ENCODE peak calls at places on chromosome 3, in five cellular contexts. K is aorta, Q is upper lobe of right lung, D is GM12878, X is cardiac muscle cell. T is an unnamed sample.
A peak's percentile ranks its signal among the peaks of the same experiment; 100 is the strongest.

GRCh38 chr3:193680220-193680619 is 87.2 kb downstream of the OPA1 start:
- DNase-seq in K (no peak), Q (no peak), D (no peak), X (no peak), T (no peak)

GRCh38 chr3:16288664-16289063 is 23.7 kb downstream of the OXNAD1 start:
- DNase-seq in K (no peak), Q (no peak), D (no peak), X (no peak), T (no peak)

GRCh38 chr3:189839576-189839975 is 208.4 kb downstream of the TP63 start:
- DNase-seq in K (no peak), Q (no peak), D (no peak), X (peak; percentile 86), T (no peak)

GRCh38 chr3:136818191-136818850 is 605 bp upstream of the SLC35G2 start:
- DNase-seq in K (peak; percentile 58), Q (no peak), D (no peak), X (peak; percentile 85), T (no peak)

GRCh38 chr3:141191097-141191749 is 40.4 kb upstream of the PXYLP1 start:
- DNase-seq in K (no peak), Q (no peak), D (no peak), X (peak; percentile 3), T (no peak)

GRCh38 chr3:16600771-16601538 is 4.3 kb downstream of the DAZL start:
- DNase-seq in K (peak; percentile 87), Q (peak; percentile 80), D (no peak), X (peak; percentile 91), T (peak; percentile 84)

GRCh38 chr3:171132873-171133272 is 106.4 kb upstream of the SLC2A2 start:
- DNase-seq in K (no peak), Q (no peak), D (no peak), X (peak; percentile 31), T (no peak)

GRCh38 chr3:157573780-157574378 is 70.7 kb upstream of the VEPH1 start:
- DNase-seq in K (no peak), Q (no peak), D (no peak), X (peak; percentile 46), T (no peak)

GRCh38 chr3:84601303-84601702 is 357.5 kb upstream of the CADM2 start:
- DNase-seq in K (no peak), Q (no peak), D (no peak), X (no peak), T (no peak)

GRCh38 chr3:135966875-135967274 is 1.3 kb downstream of the PPP2R3A start:
- DNase-seq in K (no peak), Q (no peak), D (no peak), X (no peak), T (no peak)

GRCh38 chr3:158659454-158660237 is 12.8 kb downstream of the LXN start:
- DNase-seq in K (no peak), Q (no peak), D (no peak), X (peak; percentile 86), T (no peak)

GRCh38 chr3:146091397-146091796 is 69.6 kb downstream of the PLOD2 start:
- DNase-seq in K (no peak), Q (no peak), D (no peak), X (no peak), T (no peak)

GRCh38 chr3:177602601-177603136 is 405.4 kb upstream of the TBL1XR1 start:
- DNase-seq in K (no peak), Q (no peak), D (no peak), X (peak; percentile 32), T (no peak)

GRCh38 chr3:5840091-5840490 is 652.6 kb downstream of the EDEM1 start:
- DNase-seq in K (no peak), Q (no peak), D (no peak), X (no peak), T (no peak)

GRCh38 chr3:31488475-31489017 is 44.2 kb upstream of the STT3B start:
- DNase-seq in K (no peak), Q (no peak), D (no peak), X (no peak), T (no peak)

GRCh38 chr3:161420746-161421145 is 49.4 kb upstream of the SPTSSB start:
- DNase-seq in K (no peak), Q (no peak), D (no peak), X (no peak), T (no peak)

GRCh38 chr3:195897081-195897852 is 11.1 kb downstream of the TNK2 start:
- DNase-seq in K (peak; percentile 53), Q (no peak), D (no peak), X (peak; percentile 71), T (no peak)

GRCh38 chr3:42057561-42058211 is 33.5 kb upstream of the TRAK1 start:
- DNase-seq in K (no peak), Q (no peak), D (no peak), X (no peak), T (no peak)

GRCh38 chr3:16455001-16455400 is 58.5 kb downstream of the RFTN1 start:
- DNase-seq in K (no peak), Q (no peak), D (no peak), X (no peak), T (no peak)

GRCh38 chr3:45186871-45187270 is 39.2 kb downstream of the TMEM158 start:
- DNase-seq in K (no peak), Q (no peak), D (no peak), X (no peak), T (no peak)

GRCh38 chr3:70471464-70472342 is 159.3 kb upstream of the MDFIC2 start:
- DNase-seq in K (no peak), Q (no peak), D (no peak), X (no peak), T (no peak)

GRCh38 chr3:102614580-102614979 is 179.8 kb downstream of the ZPLD1 start:
- DNase-seq in K (no peak), Q (no peak), D (no peak), X (no peak), T (no peak)

GRCh38 chr3:37243811-37244748 is 69.7 kb upstream of the LRRFIP2 start:
- DNase-seq in K (peak; percentile 91), Q (peak; percentile 92), D (no peak), X (peak; percentile 73), T (peak; percentile 88)

GRCh38 chr3:141782386-141782932 is 19.3 kb downstream of the GRK7 start:
- DNase-seq in K (no peak), Q (no peak), D (no peak), X (peak; percentile 62), T (no peak)

GRCh38 chr3:15102256-15102655 is 3.3 kb upstream of the RBSN start:
- DNase-seq in K (peak; percentile 89), Q (peak; percentile 86), D (no peak), X (no peak), T (peak; percentile 82)

GRCh38 chr3:64207289-64208086 is 17.8 kb downstream of the PRICKLE2 start:
- DNase-seq in K (no peak), Q (no peak), D (no peak), X (peak; percentile 94), T (no peak)
- H3K4me3 ChIP-seq in K (no peak overlapping the region), Q (no peak overlapping the region), D (no peak overlapping the region), X (no peak overlapping the region), T (no peak overlapping the region)

GRCh38 chr3:48460517-48460902 is 14.0 kb downstream of the ATRIP start:
- DNase-seq in K (no peak), Q (no peak), D (no peak), X (no peak), T (no peak)

GRCh38 chr3:48456466-48456865 is 9.9 kb downstream of the ATRIP start:
- DNase-seq in K (peak; percentile 4), Q (no peak), D (no peak), X (no peak), T (no peak)

GRCh38 chr3:48463703-48464102 is 17.2 kb downstream of the ATRIP start:
- DNase-seq in K (no peak), Q (no peak), D (no peak), X (no peak), T (no peak)

GRCh38 chr3:48459331-48459730 is 12.8 kb downstream of the ATRIP start:
- DNase-seq in K (no peak), Q (no peak), D (no peak), X (no peak), T (no peak)

GRCh38 chr3:48459773-48460516 is 13.4 kb downstream of the ATRIP start:
- DNase-seq in K (no peak), Q (no peak), D (no peak), X (no peak), T (no peak)
- H3K36me3 ChIP-seq in K (peaks cover 7% of the 10 kb centered on the region), Q (peaks cover 70% of the 10 kb centered on the region), D (peaks cover 13% of the 10 kb centered on the region), X (peaks cover 38% of the 10 kb centered on the region), T (peaks cover 63% of the 10 kb centered on the region)

DNA sequence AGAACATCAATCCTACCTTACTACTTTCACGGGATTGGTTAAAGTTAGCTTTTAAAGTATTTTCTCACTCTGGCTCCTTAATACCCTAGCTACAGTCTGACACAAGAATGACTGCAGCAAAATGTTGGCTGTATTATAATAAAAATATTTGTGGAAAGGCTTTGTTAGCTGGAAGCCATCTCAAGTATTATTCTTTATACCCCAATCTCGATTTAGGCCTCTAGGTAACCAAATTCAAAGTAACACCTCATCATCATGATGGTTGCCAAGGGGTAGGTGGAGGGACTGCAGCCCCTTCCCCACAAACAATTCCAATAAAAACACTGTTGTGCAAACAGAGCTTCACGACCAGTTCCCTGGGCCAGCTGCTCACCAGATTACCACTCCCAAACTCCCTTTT is 786 bp upstream of the GMPS start:
- DNase-seq in K (no peak), Q (no peak), D (no peak), X (no peak), T (no peak)
- H3K4me3 ChIP-seq in K (no peak overlapping the region), Q (peak overlapping the region; percentile 98), D (peak overlapping the region; percentile 58), X (peak overlapping the region; percentile 25), T (peak overlapping the region; percentile 96)

GRCh38 chr3:4813855-4814254 is 165.4 kb upstream of the BHLHE40 start:
- DNase-seq in K (no peak), Q (no peak), D (no peak), X (peak; percentile 10), T (no peak)

GRCh38 chr3:4816306-4816705 is 162.9 kb upstream of the BHLHE40 start:
- DNase-seq in K (no peak), Q (no peak), D (no peak), X (no peak), T (no peak)

GRCh38 chr3:4812509-4812908 is 166.7 kb upstream of the BHLHE40 start:
- DNase-seq in K (no peak), Q (no peak), D (no peak), X (no peak), T (no peak)

GRCh38 chr3:4814904-4815574 is 164.2 kb upstream of the BHLHE40 start:
- DNase-seq in K (no peak), Q (no peak), D (no peak), X (no peak), T (no peak)

DNA sequence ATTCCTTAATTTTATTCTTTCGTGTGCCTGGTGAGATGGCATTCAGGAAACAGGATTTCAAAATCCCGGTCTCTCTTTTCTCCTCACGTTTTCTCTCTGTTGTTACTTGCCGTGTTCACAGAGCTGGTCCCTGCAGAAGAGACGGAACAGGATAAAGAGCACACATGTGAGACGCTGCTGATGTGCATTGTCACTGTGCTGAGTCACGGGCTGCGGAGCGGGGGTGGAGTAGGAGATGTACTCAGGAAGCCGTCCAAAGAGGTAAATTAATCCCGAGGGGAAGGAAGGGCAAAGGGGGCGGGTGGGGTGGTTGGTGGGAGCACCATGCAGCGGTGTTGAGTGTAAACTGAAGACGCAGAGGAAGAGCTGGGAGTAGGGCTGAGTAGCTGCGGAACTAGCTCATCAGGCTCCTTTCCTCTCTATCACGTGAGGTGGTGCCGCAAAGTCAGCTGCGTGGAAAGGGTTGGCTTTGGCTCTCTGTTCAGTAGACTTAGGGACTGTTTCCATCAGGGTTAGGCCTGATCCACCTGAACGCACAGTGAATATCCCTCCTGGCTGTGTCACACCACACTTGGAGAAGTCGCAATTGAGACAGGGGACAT is 164.8 kb upstream of the BHLHE40 start:
- DNase-seq in K (peak; percentile 57), Q (peak; percentile 72), D (no peak), X (peak; percentile 16), T (peak; percentile 60)
- H3K36me3 ChIP-seq in K (peaks cover 14% of the 10 kb centered on the region), Q (peaks cover 35% of the 10 kb centered on the region), D (peaks cover 34% of the 10 kb centered on the region), X (peaks cover 4% of the 10 kb centered on the region), T (peaks cover 44% of the 10 kb centered on the region)

T was measured in lower lobe of right lung.